ENCODE peak calls at places on chromosomes 1 and 21, in seven cellular contexts. F is Peyer's patch; Q is GM23338; R is body of pancreas; N is neural progenitor cell; V is naive thymus-derived CD4-positive, alpha-beta T cell; M is stomach. P is an unnamed sample.

GRCh38 chr1:12775443-12775842 is 1.9 kb downstream of the PRAMEF12 start:
- DNase-seq in N (no peak), M (no peak), R (no peak), V (no peak), F (no peak), Q (no peak), P (no peak)

GRCh38 chr1:229147086-229147485 is 123.8 kb upstream of the RAB4A start:
- DNase-seq in M (no peak), V (no peak), N (peak; percentile 50), Q (peak; percentile 27), F (no peak), R (no peak), P (no peak)

GRCh38 chr1:34980715-34981114 is 4.4 kb downstream of the TMEM35B start:
- DNase-seq in M (no peak), F (no peak), N (no peak), V (no peak), Q (no peak), R (no peak), P (no peak)

GRCh38 chr1:9388628-9389184 is 96.0 kb downstream of the SPSB1 start:
- DNase-seq in R (no peak), Q (no peak), M (no peak), F (no peak), V (no peak), N (no peak), P (peak; percentile 75)

GRCh38 chr21:14479387-14479786 is 66.7 kb downstream of the SAMSN1 start:
- DNase-seq in V (no peak), Q (no peak), M (no peak), F (no peak), R (no peak), N (no peak), P (no peak)

GRCh38 chr21:39610705-39611104 is 2.0 kb upstream of the B3GALT5 start:
- DNase-seq in R (no peak), Q (peak; percentile 88), M (no peak), N (peak; percentile 65), F (no peak), V (no peak), P (no peak)

GRCh38 chr1:203644661-203645510 is 18.3 kb downstream of the ATP2B4 start:
- DNase-seq in N (no peak), Q (no peak), R (no peak), F (no peak), M (no peak), V (no peak), P (peak; percentile 77)

GRCh38 chr21:44329086-44329889 is 9.9 kb downstream of the CFAP410 start:
- DNase-seq in N (no peak), F (no peak), M (no peak), R (no peak), V (no peak), Q (no peak), P (no peak)

GRCh38 chr1:51472349-51472748 is 46.7 kb downstream of the EPS15 start:
- DNase-seq in R (no peak), Q (no peak), V (no peak), F (no peak), N (no peak), M (no peak), P (no peak)

GRCh38 chr1:26970810-26971209 is 10.5 kb upstream of the KDF1 start:
- DNase-seq in V (no peak), M (peak; percentile 79), F (no peak), N (no peak), Q (no peak), R (no peak), P (no peak)

GRCh38 chr21:44407493-44407892 is 47.8 kb upstream of the LRRC3 start:
- DNase-seq in M (no peak), V (no peak), N (peak; percentile 0), Q (no peak), F (no peak), R (no peak), P (no peak)

GRCh38 chr1:69791311-69791710 is 223.6 kb downstream of the LRRC7 start:
- DNase-seq in V (no peak), M (no peak), Q (no peak), R (no peak), F (no peak), N (no peak), P (no peak)

GRCh38 chr1:46587072-46587471 is 17.0 kb downstream of the MKNK1 start:
- DNase-seq in Q (no peak), R (no peak), F (no peak), V (no peak), M (no peak), N (no peak), P (peak; percentile 87)

GRCh38 chr1:81305997-81306452 is 494.7 kb upstream of the ADGRL2 start:
- DNase-seq in N (peak; percentile 62), R (no peak), V (no peak), M (no peak), F (no peak), Q (peak; percentile 62), P (no peak)

GRCh38 chr21:44653656-44654575 is 543 bp downstream of the KRTAP12-4 start:
- DNase-seq in M (no peak), Q (no peak), R (no peak), N (no peak), F (no peak), V (peak; percentile 37), P (no peak)

GRCh38 chr1:210301254-210301955 is 27.3 kb upstream of the HHAT start:
- DNase-seq in Q (no peak), N (no peak), M (no peak), V (no peak), F (no peak), R (no peak), P (no peak)

GRCh38 chr21:18832950-18833349 is 429.4 kb upstream of the TMPRSS15 start:
- DNase-seq in Q (no peak), F (no peak), M (no peak), N (no peak), R (no peak), V (no peak), P (no peak)

GRCh38 chr1:151408891-151409290 is 9.5 kb downstream of the PSMB4 start:
- DNase-seq in N (no peak), R (no peak), Q (no peak), V (no peak), M (no peak), F (no peak), P (no peak)

GRCh38 chr1:68216088-68216487 is 16.2 kb downstream of the WLS start:
- DNase-seq in V (no peak), M (no peak), Q (no peak), R (no peak), N (no peak), F (no peak), P (no peak)

GRCh38 chr1:245953876-245954660 is 553.0 kb downstream of the SMYD3 start:
- DNase-seq in Q (no peak), F (no peak), R (no peak), V (no peak), M (no peak), N (no peak), P (no peak)

GRCh38 chr1:111241797-111242196 is 14.3 kb downstream of the CHI3L2 start:
- DNase-seq in V (no peak), F (no peak), Q (no peak), N (no peak), R (no peak), M (no peak), P (no peak)

GRCh38 chr1:244751271-244751895 is 84.1 kb upstream of the COX20 start:
- DNase-seq in V (no peak), R (no peak), F (no peak), N (no peak), Q (no peak), M (no peak), P (peak; percentile 44)

GRCh38 chr1:33738536-33738935 is 125.3 kb upstream of the HMGB4 start:
- DNase-seq in V (no peak), R (no peak), F (no peak), Q (no peak), N (no peak), M (no peak), P (no peak)

GRCh38 chr1:222663535-222663934 is 45.6 kb downstream of the MIA3 start:
- DNase-seq in R (no peak), V (no peak), Q (no peak), M (no peak), N (no peak), F (no peak), P (no peak)

GRCh38 chr1:117171900-117172501 is 38.7 kb downstream of the VTCN1 start:
- DNase-seq in N (peak; percentile 92), F (no peak), M (peak; percentile 83), Q (peak; percentile 27), R (peak; percentile 88), V (no peak), P (no peak)

DNA sequence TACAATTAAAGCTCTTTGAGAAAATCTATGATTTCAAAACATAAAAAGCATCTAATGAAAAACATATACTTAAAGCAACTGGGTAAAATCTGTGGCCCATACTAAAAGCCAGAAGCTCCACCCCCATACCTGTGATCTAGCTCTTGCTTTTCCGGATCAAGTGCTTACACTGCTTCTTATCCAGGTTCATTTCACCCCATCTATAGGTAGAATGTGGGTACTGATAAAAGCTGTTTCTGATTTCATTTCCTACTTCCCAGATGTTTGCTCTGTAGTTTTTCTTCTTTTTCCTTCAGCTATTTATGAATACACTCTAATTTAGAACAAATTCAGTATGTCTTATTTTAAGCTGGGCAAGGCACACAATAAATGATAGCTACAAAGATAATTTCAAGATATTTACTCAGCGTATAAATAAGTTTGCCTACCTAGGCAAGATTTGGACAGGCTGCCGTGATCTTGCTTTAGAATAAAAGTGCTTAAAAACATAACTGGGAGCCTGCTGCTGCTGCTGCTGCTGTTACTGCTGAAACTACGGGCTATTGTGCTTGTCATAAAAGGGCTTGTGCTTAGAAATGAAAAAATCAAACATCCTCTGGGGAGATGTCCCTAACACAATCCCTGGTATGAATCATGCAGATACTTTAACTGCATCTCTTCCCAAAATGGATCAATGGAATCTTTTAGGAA is 2.1 kb downstream of the SIPA1L2 start:
- DNase-seq in Q (peak; percentile 89), R (no peak), F (no peak), M (no peak), V (no peak), N (peak; percentile 60), P (no peak)
- H3K4me3 ChIP-seq in Q (no peak overlapping the region), R (no peak overlapping the region), F (peak overlapping the region; percentile 94), M (peak overlapping the region; percentile 93), V (no peak overlapping the region), N (peak overlapping the region; percentile 87), P (no peak overlapping the region)

GRCh38 chr1:22592919-22593790 is 29.9 kb downstream of the EPHA8 start:
- DNase-seq in R (no peak), N (no peak), V (no peak), Q (peak; percentile 31), F (no peak), M (no peak), P (no peak)
- H3K4me1 ChIP-seq in R (no peaks in the 10 kb centered on the region), N (no peaks in the 10 kb centered on the region), V (no peaks in the 10 kb centered on the region), Q (no peaks in the 10 kb centered on the region), F (no peaks in the 10 kb centered on the region), M (no peaks in the 10 kb centered on the region), P (no peaks in the 10 kb centered on the region)

DNA sequence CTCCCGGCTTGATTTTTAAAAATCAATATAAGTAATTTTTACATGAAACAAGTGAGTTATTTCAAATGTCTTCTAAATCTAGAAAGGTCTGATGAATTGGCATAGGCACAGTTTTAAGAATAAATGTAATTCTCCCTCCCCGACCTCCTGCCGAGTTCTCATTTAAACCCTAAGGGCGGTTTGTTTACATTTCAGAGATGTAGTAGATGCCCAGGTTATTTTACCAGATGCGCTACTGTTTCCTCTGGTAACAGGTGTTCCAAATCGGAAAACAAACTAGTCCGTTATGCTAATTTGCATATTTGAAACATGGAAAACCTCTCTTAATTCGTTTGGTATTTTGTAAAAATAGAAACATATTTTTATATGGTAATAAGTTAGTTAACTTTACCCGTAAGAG is 53.8 kb upstream of the CFAP126 start:
- DNase-seq in R (no peak), V (no peak), M (no peak), N (no peak), Q (no peak), F (no peak), P (no peak)
- H3K4me3 ChIP-seq in R (no peak overlapping the region), V (peak overlapping the region; percentile 21), M (no peak overlapping the region), N (peak overlapping the region; percentile 43), Q (peak overlapping the region; percentile 51), F (no peak overlapping the region), P (no peak overlapping the region)

GRCh38 chr1:234911787-234912186 is 216.8 kb downstream of the TOMM20 start:
- DNase-seq in R (no peak), Q (peak; percentile 23), V (no peak), F (peak; percentile 35), N (peak; percentile 36), M (no peak), P (no peak)
- H3K4me1 ChIP-seq in R (peaks cover 50% of the 10 kb centered on the region), Q (peaks cover 20% of the 10 kb centered on the region), V (peaks cover 18% of the 10 kb centered on the region), F (peaks cover 6% of the 10 kb centered on the region), N (peaks cover 15% of the 10 kb centered on the region), M (peaks cover 64% of the 10 kb centered on the region), P (peaks cover 9% of the 10 kb centered on the region)